ENCODE peak calls at places on chromosome X, in nine cellular contexts. Y, P, K, I, R, V, A, Z and G are unnamed samples.
A peak's percentile ranks its signal among the peaks of the same experiment; 100 is the strongest.

GRCh38 chrX:71533850-71534515 is 1.1 kb downstream of the OGT start:
- DNase-seq in Y (peak; percentile 46), P (peak; percentile 16), K (peak; percentile 16), I (peak; percentile 19), R (no peak), V (peak; percentile 60), A (peak; percentile 35), Z (peak; percentile 16), G (peak; percentile 34)

GRCh38 chrX:44943007-44943406 is 70.0 kb downstream of the KDM6A start:
- DNase-seq in Y (no peak), P (no peak), K (no peak), I (no peak), R (no peak), V (no peak), A (no peak), Z (no peak), G (no peak)

GRCh38 chrX:1609759-1610158 is 5.1 kb upstream of the ASMT start:
- DNase-seq in Y (no peak), P (no peak), K (no peak), I (no peak), R (no peak), V (no peak), A (no peak), Z (no peak), G (no peak)

GRCh38 chrX:2608638-2609430 is 82.3 kb upstream of the CD99 start:
- DNase-seq in Y (peak; percentile 86), P (peak; percentile 63), K (peak; percentile 90), I (peak; percentile 69), R (no peak), V (peak; percentile 84), A (peak; percentile 77), Z (peak; percentile 88), G (peak; percentile 89)

GRCh38 chrX:18390941-18391538 is 34.4 kb upstream of the CDKL5 start:
- DNase-seq in Y (peak; percentile 62), P (peak; percentile 59), K (peak; percentile 65), I (peak; percentile 11), R (no peak), V (peak; percentile 85), A (peak; percentile 80), Z (peak; percentile 34), G (peak; percentile 83)

GRCh38 chrX:8783100-8784098 is 17.8 kb downstream of the FAM9A start:
- DNase-seq in Y (no peak), P (no peak), K (peak; percentile 38), I (no peak), R (no peak), V (peak; percentile 36), A (peak; percentile 21), Z (peak; percentile 11), G (no peak)

GRCh38 chrX:108590496-108590895 is 145.9 kb downstream of the IRS4 start:
- DNase-seq in Y (no peak), P (no peak), K (no peak), I (no peak), R (no peak), V (no peak), A (no peak), Z (no peak), G (no peak)

GRCh38 chrX:49106930-49107329 is 16.6 kb downstream of the GPKOW start:
- DNase-seq in Y (no peak), P (no peak), K (peak; percentile 43), I (no peak), R (no peak), V (peak; percentile 27), A (no peak), Z (peak; percentile 26), G (peak; percentile 29)

GRCh38 chrX:141935645-141936044 is 32.0 kb downstream of the MAGEC1 start:
- DNase-seq in Y (no peak), P (no peak), K (no peak), I (no peak), R (no peak), V (no peak), A (no peak), Z (no peak), G (no peak)

GRCh38 chrX:135974279-135974856 is 580 bp upstream of the MMGT1 start:
- DNase-seq in Y (peak; percentile 75), P (peak; percentile 61), K (peak; percentile 83), I (peak; percentile 61), R (no peak), V (peak; percentile 86), A (peak; percentile 84), Z (peak; percentile 41), G (peak; percentile 75)

GRCh38 chrX:68757331-68757730 is 71.5 kb upstream of the EFNB1 start:
- DNase-seq in Y (no peak), P (no peak), K (no peak), I (no peak), R (no peak), V (peak; percentile 19), A (no peak), Z (no peak), G (no peak)

GRCh38 chrX:38494239-38494823 is 67.0 kb upstream of the TSPAN7 start:
- DNase-seq in Y (no peak), P (no peak), K (no peak), I (no peak), R (no peak), V (no peak), A (no peak), Z (no peak), G (no peak)
- H3K27ac ChIP-seq in Y (no peak overlapping the region), P (no peak overlapping the region), K (no peak overlapping the region), I (no peak overlapping the region), R (no peak overlapping the region), V (no peak overlapping the region), A (no peak overlapping the region), Z (no peak overlapping the region), G (no peak overlapping the region)

GRCh38 chrX:16868920-16869319 is 1.2 kb downstream of the RBBP7 start:
- DNase-seq in Y (no peak), P (no peak), K (no peak), I (no peak), R (no peak), V (no peak), A (no peak), Z (no peak), G (no peak)

GRCh38 chrX:16869393-16870094 is 618 bp downstream of the RBBP7 start:
- DNase-seq in Y (no peak), P (no peak), K (peak; percentile 19), I (peak; percentile 9), R (no peak), V (peak; percentile 20), A (peak; percentile 40), Z (no peak), G (peak; percentile 30)

GRCh38 chrX:16870861-16871584 is 861 bp upstream of the RBBP7 start:
- DNase-seq in Y (no peak), P (no peak), K (peak; percentile 18), I (peak; percentile 20), R (no peak), V (peak; percentile 32), A (peak; percentile 38), Z (no peak), G (peak; percentile 31)

GRCh38 chrX:16867947-16868346 is 2.2 kb downstream of the RBBP7 start:
- DNase-seq in Y (no peak), P (no peak), K (no peak), I (no peak), R (no peak), V (no peak), A (no peak), Z (no peak), G (no peak)

DNA sequence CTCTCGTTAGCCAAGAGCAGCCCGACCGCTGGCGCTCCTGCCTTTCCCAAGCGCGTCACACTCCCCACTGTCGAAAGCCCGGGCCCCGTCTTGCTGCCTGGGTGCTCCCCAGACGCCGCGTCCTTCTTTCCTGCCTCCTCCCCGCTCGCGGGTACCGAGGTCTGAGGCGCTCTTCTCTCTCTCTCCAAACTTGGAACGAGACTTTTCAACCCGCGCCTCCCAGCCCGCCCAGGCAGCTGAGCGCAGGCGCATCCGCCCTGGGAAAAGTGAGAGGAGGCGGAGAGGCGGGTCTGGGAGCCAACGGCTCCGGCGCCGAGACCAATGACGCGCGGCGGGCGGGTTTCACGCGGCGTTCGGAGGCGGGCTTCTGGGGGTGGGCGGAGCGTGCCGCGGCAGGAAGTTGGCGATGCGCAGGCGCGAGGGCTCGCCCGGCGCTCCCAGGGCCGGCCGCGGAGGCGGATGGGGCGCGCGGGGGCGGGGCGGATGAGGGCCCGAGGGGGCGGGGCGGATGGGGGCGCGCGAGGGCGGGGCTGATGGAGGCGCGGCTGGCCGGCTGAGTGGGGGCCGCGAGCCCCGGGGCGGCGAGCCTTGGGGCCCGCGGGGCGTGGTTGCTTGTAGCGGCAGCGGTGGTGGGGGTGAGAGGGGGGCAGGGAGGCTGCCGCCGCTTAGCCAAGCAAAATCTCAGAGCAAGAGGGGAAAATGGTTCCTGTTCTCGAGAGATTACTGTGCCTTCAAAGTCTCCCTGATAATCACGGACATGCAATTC is at the start of gene RBBP7:
- DNase-seq in Y (peak; percentile 98), P (peak; percentile 78), K (peak; percentile 91), I (peak; percentile 85), R (peak; percentile 92), V (peak; percentile 92), A (peak; percentile 90), Z (peak; percentile 60), G (peak; percentile 91)
- TF ChIP-seq POLR2A in Y (peak; percentile 90), P (peak; percentile 91), K (peak; percentile 91), I (peak; percentile 88), R (peak; percentile 83), V (peak; percentile 77), A (peak; percentile 60), Z (peak; percentile 64), G (no peak)

DNA sequence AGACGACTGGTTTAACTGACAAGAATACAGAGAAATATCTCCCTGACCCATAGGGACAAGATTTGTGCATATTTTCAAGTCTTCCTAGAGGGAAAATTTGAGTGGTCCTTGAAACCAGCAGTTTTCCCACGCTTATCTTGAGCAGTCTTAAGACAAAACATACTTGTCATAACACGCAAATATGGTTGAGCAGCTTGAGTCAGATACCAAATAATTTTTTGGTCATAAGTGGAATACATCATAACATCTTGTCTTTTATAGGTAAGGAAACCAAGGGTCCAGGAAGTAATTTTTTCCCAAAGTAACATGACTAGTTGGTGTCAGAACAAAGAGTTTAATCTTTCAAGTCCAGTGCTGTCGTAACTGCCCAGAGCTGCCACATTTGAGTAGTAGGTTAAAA is 50.5 kb downstream of the MOSPD2 start:
- DNase-seq in Y (no peak), P (no peak), K (no peak), I (no peak), R (no peak), V (no peak), A (no peak), Z (no peak), G (no peak)
- H3K4me1 ChIP-seq in Y (no peaks in the 10 kb centered on the region), P (peaks cover 6% of the 10 kb centered on the region), K (no peaks in the 10 kb centered on the region), I (no peaks in the 10 kb centered on the region), R (no peaks in the 10 kb centered on the region), V (no peaks in the 10 kb centered on the region), A (no peaks in the 10 kb centered on the region), Z (no peaks in the 10 kb centered on the region), G (no peaks in the 10 kb centered on the region)

GRCh38 chrX:12991575-12991974 is 16.7 kb downstream of the TMSB4X start:
- DNase-seq in Y (no peak), P (no peak), K (no peak), I (no peak), R (no peak), V (no peak), A (no peak), Z (no peak), G (no peak)

GRCh38 chrX:12996934-12997435 is 22.1 kb downstream of the TMSB4X start:
- DNase-seq in Y (no peak), P (no peak), K (no peak), I (no peak), R (no peak), V (no peak), A (no peak), Z (no peak), G (no peak)

GRCh38 chrX:12992544-12993118 is 17.7 kb downstream of the TMSB4X start:
- DNase-seq in Y (no peak), P (no peak), K (no peak), I (no peak), R (no peak), V (no peak), A (no peak), Z (no peak), G (no peak)

GRCh38 chrX:12994321-12994720 is 19.4 kb downstream of the TMSB4X start:
- DNase-seq in Y (no peak), P (no peak), K (no peak), I (no peak), R (no peak), V (no peak), A (no peak), Z (no peak), G (peak; percentile 47)

GRCh38 chrX:12993823-12994222 is 18.9 kb downstream of the TMSB4X start:
- DNase-seq in Y (no peak), P (no peak), K (no peak), I (no peak), R (no peak), V (no peak), A (no peak), Z (no peak), G (no peak)
- H3K27ac ChIP-seq in Y (peak overlapping the region; percentile 36), P (no peak overlapping the region), K (peak overlapping the region; percentile 67), I (no peak overlapping the region), R (no peak overlapping the region), V (no peak overlapping the region), A (no peak overlapping the region), Z (peak overlapping the region; percentile 41), G (peak overlapping the region; percentile 74)